ENCODE peak calls at places on chromosome 2, in eight cellular contexts. S is activated T-helper 1 cell treated with anti-CD3 and anti-CD28 coated beads, Interleukin-2, amount 50 U/mL, for 16 hours; W is NCI-H82; X is T follicular helper cell; N is hepatic stellate cell; Y is AG09319; K is stimulated activated CD4-positive, alpha-beta T cell treated with anti-CD3 and anti-CD28 coated beads, Interleukin-15, amount 100 ng/mL, for 1 hour; B is H7. R is an unnamed sample.

GRCh38 chr2:41909584-41909983 is 138.2 kb upstream of the PKDCC start:
- DNase-seq in S (no peak), W (no peak), K (no peak), N (no peak), B (no peak), Y (no peak), X (no peak), R (no peak)

GRCh38 chr2:111162718-111163331 is 42.1 kb downstream of the BCL2L11 start:
- DNase-seq in N (no peak), B (no peak), S (no peak), K (no peak), X (no peak), Y (no peak), W (peak), R (no peak)

GRCh38 chr2:108449410-108450200 is 599 bp downstream of the GCC2 start:
- DNase-seq in W (no peak), B (peak), X (peak), S (no peak), N (peak), Y (no peak), K (no peak), R (peak)

GRCh38 chr2:127039387-127040031 is 67.4 kb downstream of the BIN1 start:
- DNase-seq in S (no peak), X (no peak), Y (no peak), K (no peak), B (no peak), N (no peak), W (no peak), R (no peak)

GRCh38 chr2:223923976-223924375 is 21.2 kb downstream of the WDFY1 start:
- DNase-seq in S (no peak), K (no peak), N (no peak), X (no peak), Y (no peak), B (no peak), W (no peak), R (no peak)

GRCh38 chr2:178917555-178917954 is 110.3 kb upstream of the TTN start:
- DNase-seq in K (no peak), N (no peak), S (no peak), B (no peak), Y (no peak), W (no peak), X (no peak), R (no peak)

GRCh38 chr2:230443540-230443939 is 27.5 kb downstream of the SP100 start:
- DNase-seq in X (no peak), K (no peak), W (no peak), B (no peak), Y (peak), S (no peak), N (no peak), R (no peak)

GRCh38 chr2:107988108-107988507 is 1.8 kb downstream of the SLC5A7 start:
- DNase-seq in Y (no peak), X (no peak), N (no peak), W (no peak), S (no peak), B (no peak), K (no peak), R (no peak)

GRCh38 chr2:124880995-124881394 is 855.9 kb downstream of the CNTNAP5 start:
- DNase-seq in K (no peak), B (no peak), S (no peak), Y (no peak), W (no peak), N (no peak), X (no peak), R (no peak)

GRCh38 chr2:15782009-15782751 is 158.2 kb upstream of the MYCN start:
- DNase-seq in N (no peak), S (no peak), K (no peak), B (no peak), X (no peak), Y (no peak), W (no peak), R (no peak)

GRCh38 chr2:28991021-28991420 is 9.9 kb downstream of the TOGARAM2 start:
- DNase-seq in K (no peak), W (no peak), B (no peak), N (no peak), S (no peak), Y (peak), X (no peak), R (no peak)